ENCODE peak calls at places on chromosomes 4 and X, in seven cellular contexts. One of them, this sample, is unnamed.

GRCh38 chrX:12115377-12115776 is 22.9 kb upstream of the FRMPD4 start:
- DNase-seq in foreskin fibroblast: no peak
- DNase-seq in uterus: no peak
- DNase-seq in kidney: no peak
- DNase-seq in stomach: no peak
- DNase-seq in mucosa of descending colon: no peak
- DNase-seq in lung: no peak
- DNase-seq in this sample: peak

GRCh38 chr4:86482296-86482695 is 111.8 kb upstream of the PTPN13 start:
- DNase-seq in lung: no peak
- DNase-seq in mucosa of descending colon: no peak
- DNase-seq in uterus: no peak
- DNase-seq in foreskin fibroblast: no peak
- DNase-seq in stomach: no peak
- DNase-seq in kidney: no peak
- DNase-seq in this sample: no peak

GRCh38 chr4:82525287-82525898 is 36.4 kb downstream of the TMEM150C start:
- DNase-seq in uterus: no peak
- DNase-seq in stomach: no peak
- DNase-seq in lung: no peak
- DNase-seq in mucosa of descending colon: no peak
- DNase-seq in foreskin fibroblast: no peak
- DNase-seq in kidney: no peak
- DNase-seq in this sample: no peak

GRCh38 chr4:34202154-34202553 is 2042.2 kb downstream of the ARAP2 start:
- DNase-seq in kidney: no peak
- DNase-seq in uterus: no peak
- DNase-seq in stomach: no peak
- DNase-seq in foreskin fibroblast: no peak
- DNase-seq in lung: no peak
- DNase-seq in mucosa of descending colon: no peak
- DNase-seq in this sample: no peak

GRCh38 chrX:123450217-123450616 is 266.1 kb downstream of the GRIA3 start:
- DNase-seq in mucosa of descending colon: peak
- DNase-seq in stomach: no peak
- DNase-seq in kidney: no peak
- DNase-seq in uterus: no peak
- DNase-seq in foreskin fibroblast: peak
- DNase-seq in lung: no peak
- DNase-seq in this sample: peak

GRCh38 chrX:149504226-149504914 is 736 bp downstream of the IDS start:
- DNase-seq in mucosa of descending colon: no peak
- DNase-seq in uterus: no peak
- DNase-seq in lung: no peak
- DNase-seq in foreskin fibroblast: peak
- DNase-seq in stomach: no peak
- DNase-seq in kidney: no peak
- DNase-seq in this sample: peak

GRCh38 chrX:46589977-46590723 is 16.6 kb downstream of the CHST7 start:
- DNase-seq in uterus: no peak
- DNase-seq in foreskin fibroblast: peak
- DNase-seq in mucosa of descending colon: no peak
- DNase-seq in stomach: no peak
- DNase-seq in kidney: no peak
- DNase-seq in lung: no peak
- DNase-seq in this sample: no peak

GRCh38 chr4:43485196-43485595 is 592.7 kb downstream of the GRXCR1 start:
- DNase-seq in mucosa of descending colon: no peak
- DNase-seq in kidney: no peak
- DNase-seq in foreskin fibroblast: no peak
- DNase-seq in stomach: no peak
- DNase-seq in uterus: no peak
- DNase-seq in lung: no peak
- DNase-seq in this sample: no peak

GRCh38 chrX:140507982-140508305 is 3.1 kb upstream of the SOX3 start:
- DNase-seq in stomach: no peak
- DNase-seq in mucosa of descending colon: no peak
- DNase-seq in kidney: no peak
- DNase-seq in lung: peak
- DNase-seq in uterus: no peak
- DNase-seq in foreskin fibroblast: no peak
- DNase-seq in this sample: peak

GRCh38 chr4:183132081-183132480 is 33.0 kb downstream of the WWC2 start:
- DNase-seq in mucosa of descending colon: no peak
- DNase-seq in kidney: no peak
- DNase-seq in lung: no peak
- DNase-seq in foreskin fibroblast: no peak
- DNase-seq in stomach: no peak
- DNase-seq in uterus: no peak
- DNase-seq in this sample: no peak

GRCh38 chr4:183129125-183129524 is 30.1 kb downstream of the WWC2 start:
- DNase-seq in uterus: no peak
- DNase-seq in mucosa of descending colon: no peak
- DNase-seq in lung: no peak
- DNase-seq in foreskin fibroblast: no peak
- DNase-seq in kidney: no peak
- DNase-seq in stomach: no peak
- DNase-seq in this sample: no peak

GRCh38 chr4:183129675-183130074 is 30.6 kb downstream of the WWC2 start:
- DNase-seq in foreskin fibroblast: no peak
- DNase-seq in stomach: no peak
- DNase-seq in lung: no peak
- DNase-seq in mucosa of descending colon: no peak
- DNase-seq in uterus: no peak
- DNase-seq in kidney: no peak
- DNase-seq in this sample: no peak

GRCh38 chr4:183132865-183133264 is 33.8 kb downstream of the WWC2 start:
- DNase-seq in uterus: no peak
- DNase-seq in foreskin fibroblast: no peak
- DNase-seq in mucosa of descending colon: no peak
- DNase-seq in lung: no peak
- DNase-seq in stomach: no peak
- DNase-seq in kidney: no peak
- DNase-seq in this sample: no peak

DNA sequence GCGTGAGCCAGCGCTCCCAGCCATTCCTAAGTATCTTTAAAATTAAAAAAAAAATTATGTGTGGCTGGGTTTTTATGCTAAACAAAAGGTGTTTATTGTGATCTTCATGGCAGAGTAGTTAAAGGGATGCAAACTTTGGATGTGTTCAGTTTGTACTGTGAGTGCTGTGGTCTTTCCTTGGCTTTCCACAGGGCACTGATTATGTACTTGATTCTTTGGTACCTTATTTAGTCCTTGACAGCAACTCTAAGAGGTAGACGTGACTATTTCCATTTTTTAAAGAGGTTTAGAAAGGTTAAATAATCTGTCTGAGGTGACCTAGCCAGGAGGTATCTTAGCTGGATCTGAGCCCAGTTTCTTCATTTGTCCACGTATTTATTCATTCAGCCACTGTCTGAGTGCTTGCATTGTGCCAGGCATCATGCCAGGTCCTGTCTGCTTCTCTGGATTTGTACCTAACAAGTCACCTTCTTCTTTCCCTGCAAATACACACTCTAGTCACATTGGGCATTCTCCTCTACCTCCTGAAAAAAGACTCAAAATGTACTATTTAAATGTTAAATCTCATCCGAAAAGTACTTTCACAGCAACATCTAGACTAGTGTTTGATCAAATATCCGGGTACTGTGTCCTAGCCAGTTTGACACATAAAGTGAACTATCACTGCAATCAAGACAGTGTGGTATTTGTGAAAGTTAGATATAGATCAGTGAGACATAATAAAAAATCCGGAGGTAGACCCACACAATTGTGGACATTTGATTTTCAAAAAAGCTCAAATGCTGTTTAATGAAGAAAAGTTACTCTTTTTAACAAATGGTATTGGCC is 31.5 kb downstream of the WWC2 start:
- DNase-seq in uterus: no peak
- DNase-seq in stomach: peak
- DNase-seq in kidney: no peak
- DNase-seq in mucosa of descending colon: no peak
- DNase-seq in foreskin fibroblast: peak
- DNase-seq in lung: peak
- DNase-seq in this sample: no peak
- H3K4me3 ChIP-seq in uterus: no peak
- H3K4me3 ChIP-seq in stomach: no peak
- H3K4me3 ChIP-seq in kidney: no peak
- H3K4me3 ChIP-seq in mucosa of descending colon: no peak
- H3K4me3 ChIP-seq in foreskin fibroblast: no peak
- H3K4me3 ChIP-seq in lung: no peak
- H3K4me3 ChIP-seq in this sample: no peak

GRCh38 chr4:153223418-153223792 is 19.2 kb downstream of the TRIM2 start:
- DNase-seq in uterus: no peak
- DNase-seq in stomach: no peak
- DNase-seq in mucosa of descending colon: no peak
- DNase-seq in lung: no peak
- DNase-seq in foreskin fibroblast: peak
- DNase-seq in kidney: no peak
- DNase-seq in this sample: no peak
- H3K4me3 ChIP-seq in uterus: peak
- H3K4me3 ChIP-seq in stomach: peak
- H3K4me3 ChIP-seq in mucosa of descending colon: peak
- H3K4me3 ChIP-seq in lung: no peak
- H3K4me3 ChIP-seq in foreskin fibroblast: peak
- H3K4me3 ChIP-seq in kidney: peak
- H3K4me3 ChIP-seq in this sample: peak

GRCh38 chr4:40204507-40205258 is 7.9 kb downstream of the RHOH start:
- DNase-seq in lung: no peak
- DNase-seq in uterus: no peak
- DNase-seq in foreskin fibroblast: no peak
- DNase-seq in kidney: no peak
- DNase-seq in mucosa of descending colon: no peak
- DNase-seq in stomach: no peak
- DNase-seq in this sample: no peak
- H3K4me3 ChIP-seq in lung: no peak
- H3K4me3 ChIP-seq in uterus: no peak
- H3K4me3 ChIP-seq in foreskin fibroblast: no peak
- H3K4me3 ChIP-seq in kidney: no peak
- H3K4me3 ChIP-seq in mucosa of descending colon: no peak
- H3K4me3 ChIP-seq in stomach: no peak
- H3K4me3 ChIP-seq in this sample: no peak

GRCh38 chr4:4914059-4914820 is 54.8 kb downstream of the MSX1 start:
- DNase-seq in lung: no peak
- DNase-seq in mucosa of descending colon: no peak
- DNase-seq in stomach: no peak
- DNase-seq in kidney: no peak
- DNase-seq in foreskin fibroblast: peak
- DNase-seq in uterus: no peak
- DNase-seq in this sample: no peak
- H3K4me3 ChIP-seq in lung: no peak
- H3K4me3 ChIP-seq in mucosa of descending colon: no peak
- H3K4me3 ChIP-seq in stomach: no peak
- H3K4me3 ChIP-seq in kidney: no peak
- H3K4me3 ChIP-seq in foreskin fibroblast: no peak
- H3K4me3 ChIP-seq in uterus: no peak
- H3K4me3 ChIP-seq in this sample: no peak

GRCh38 chrX:72131317-72132294 is at the start of gene RTL5:
- DNase-seq in mucosa of descending colon: peak
- DNase-seq in kidney: peak
- DNase-seq in stomach: peak
- DNase-seq in uterus: peak
- DNase-seq in foreskin fibroblast: peak
- DNase-seq in lung: peak
- DNase-seq in this sample: peak
- H3K4me3 ChIP-seq in mucosa of descending colon: no peak
- H3K4me3 ChIP-seq in kidney: peak
- H3K4me3 ChIP-seq in stomach: peak
- H3K4me3 ChIP-seq in uterus: peak
- H3K4me3 ChIP-seq in foreskin fibroblast: peak
- H3K4me3 ChIP-seq in lung: peak
- H3K4me3 ChIP-seq in this sample: peak

DNA sequence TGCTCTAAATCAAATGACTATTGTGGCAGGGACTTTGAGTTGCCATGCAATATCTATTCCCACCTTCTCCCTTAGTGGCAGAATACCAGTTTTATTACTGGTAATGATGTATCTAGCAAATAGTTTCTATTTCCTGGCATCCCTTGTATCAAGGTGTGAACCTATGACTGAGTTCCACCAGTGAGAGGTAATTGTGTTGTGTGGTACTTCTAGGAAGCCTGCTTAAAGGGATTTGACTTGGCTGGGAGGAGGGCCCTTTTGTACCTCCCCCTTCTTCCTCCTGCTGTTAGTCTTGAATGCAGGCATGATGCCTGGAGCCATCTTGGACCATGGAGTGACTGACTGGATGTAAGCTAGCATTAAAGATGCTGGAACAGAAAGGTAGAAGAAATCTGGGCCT is 65.4 kb upstream of the DYNLT3 start:
- DNase-seq in kidney: no peak
- DNase-seq in lung: no peak
- DNase-seq in stomach: no peak
- DNase-seq in uterus: no peak
- DNase-seq in foreskin fibroblast: no peak
- DNase-seq in mucosa of descending colon: no peak
- DNase-seq in this sample: no peak
- H3K4me3 ChIP-seq in kidney: no peak
- H3K4me3 ChIP-seq in lung: no peak
- H3K4me3 ChIP-seq in stomach: no peak
- H3K4me3 ChIP-seq in uterus: no peak
- H3K4me3 ChIP-seq in foreskin fibroblast: no peak
- H3K4me3 ChIP-seq in mucosa of descending colon: no peak
- H3K4me3 ChIP-seq in this sample: no peak

DNA sequence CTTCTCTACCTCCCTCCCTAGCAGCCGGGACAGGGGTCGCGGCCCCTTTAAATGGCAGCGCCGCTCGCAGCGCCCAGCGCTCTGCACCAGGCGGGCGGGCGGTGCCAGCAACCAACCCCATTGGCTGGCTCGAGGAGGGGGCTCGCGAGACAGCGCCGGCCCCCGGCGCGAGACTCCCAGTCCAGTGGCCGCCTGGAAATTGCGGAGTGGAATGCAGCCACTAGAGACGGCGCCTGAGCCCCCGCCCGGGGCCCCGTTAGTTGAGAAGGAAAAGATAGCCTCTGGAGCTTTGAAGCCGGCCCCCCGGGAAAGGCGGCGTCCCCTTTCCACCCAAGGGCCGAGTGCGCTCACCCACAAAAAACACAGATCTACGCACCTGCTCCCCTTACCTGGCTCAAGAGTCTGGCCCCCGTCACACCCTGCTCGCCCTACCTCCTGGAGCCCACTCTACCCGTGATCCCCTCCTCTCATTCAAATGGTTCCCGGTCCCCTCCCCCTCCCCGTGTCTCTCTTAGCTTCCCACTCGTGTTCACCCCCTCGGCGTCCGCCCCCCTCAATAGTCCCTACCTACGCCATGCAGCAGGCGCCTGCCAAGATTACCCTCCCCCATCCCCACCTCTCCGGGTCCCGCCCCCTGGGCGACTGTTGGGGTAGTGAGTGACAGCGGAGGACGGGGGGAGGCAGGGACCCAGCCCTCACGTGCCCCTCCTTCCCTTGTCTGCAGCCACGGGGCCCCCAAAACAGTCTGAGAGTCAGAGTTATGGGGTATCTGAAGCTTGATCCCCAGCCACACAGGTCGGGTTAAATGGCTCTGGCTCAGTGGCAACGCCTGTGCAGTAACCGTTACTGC is at the start of gene ZMYM3:
- DNase-seq in lung: peak
- DNase-seq in uterus: peak
- DNase-seq in mucosa of descending colon: peak
- DNase-seq in foreskin fibroblast: peak
- DNase-seq in kidney: peak
- DNase-seq in stomach: peak
- DNase-seq in this sample: peak
- H3K4me3 ChIP-seq in lung: peak
- H3K4me3 ChIP-seq in uterus: peak
- H3K4me3 ChIP-seq in mucosa of descending colon: peak
- H3K4me3 ChIP-seq in foreskin fibroblast: peak
- H3K4me3 ChIP-seq in kidney: peak
- H3K4me3 ChIP-seq in stomach: peak
- H3K4me3 ChIP-seq in this sample: peak